ENCODE peak calls at places on chromosomes 6 and 20, in ten cellular contexts. One of them, this sample, is unnamed.

GRCh38 chr6:46138281-46138680 is 8.5 kb downstream of the ENPP4 start:
- DNase-seq in RWPE1: no peak
- DNase-seq in NCI-H1417: peak
- DNase-seq in GM10248: peak
- DNase-seq in RCC 7860: no peak
- DNase-seq in activated CD8-positive, alpha-beta memory T cell treated with anti-CD3 and anti-CD28 coated beads, Interleukin-2, amount 50 U/mL, for 4 hours: no peak
- DNase-seq in GM19239: peak
- DNase-seq in activated CD8-positive, alpha-beta T cell treated with anti-CD3 and anti-CD28 coated beads, Interleukin-2, amount 10 ng/mL, durations not matched to agents 7 days and 5 days: no peak
- DNase-seq in stimulated activated CD8-positive, alpha-beta memory T cell treated with anti-CD3 and anti-CD28 coated beads, Interleukin-12 subunit alpha, Interleukin-12 subunit beta, amount 100 ng/mL, for 1 hour: no peak
- DNase-seq in NCI-H146: no peak
- DNase-seq in this sample: no peak

GRCh38 chr6:163900570-163900969 is 486.1 kb downstream of the QKI start:
- DNase-seq in RWPE1: no peak
- DNase-seq in NCI-H1417: no peak
- DNase-seq in GM10248: no peak
- DNase-seq in RCC 7860: peak
- DNase-seq in activated CD8-positive, alpha-beta memory T cell treated with anti-CD3 and anti-CD28 coated beads, Interleukin-2, amount 50 U/mL, for 4 hours: no peak
- DNase-seq in GM19239: no peak
- DNase-seq in activated CD8-positive, alpha-beta T cell treated with anti-CD3 and anti-CD28 coated beads, Interleukin-2, amount 10 ng/mL, durations not matched to agents 7 days and 5 days: no peak
- DNase-seq in stimulated activated CD8-positive, alpha-beta memory T cell treated with anti-CD3 and anti-CD28 coated beads, Interleukin-12 subunit alpha, Interleukin-12 subunit beta, amount 100 ng/mL, for 1 hour: no peak
- DNase-seq in NCI-H146: no peak
- DNase-seq in this sample: no peak

GRCh38 chr6:153092082-153093013 is 38.7 kb downstream of the RGS17 start:
- DNase-seq in RWPE1: peak
- DNase-seq in NCI-H1417: peak
- DNase-seq in GM10248: peak
- DNase-seq in RCC 7860: peak
- DNase-seq in activated CD8-positive, alpha-beta memory T cell treated with anti-CD3 and anti-CD28 coated beads, Interleukin-2, amount 50 U/mL, for 4 hours: no peak
- DNase-seq in GM19239: no peak
- DNase-seq in activated CD8-positive, alpha-beta T cell treated with anti-CD3 and anti-CD28 coated beads, Interleukin-2, amount 10 ng/mL, durations not matched to agents 7 days and 5 days: no peak
- DNase-seq in stimulated activated CD8-positive, alpha-beta memory T cell treated with anti-CD3 and anti-CD28 coated beads, Interleukin-12 subunit alpha, Interleukin-12 subunit beta, amount 100 ng/mL, for 1 hour: no peak
- DNase-seq in NCI-H146: no peak
- DNase-seq in this sample: peak

GRCh38 chr6:21914121-21914973 is 320.8 kb downstream of the SOX4 start:
- DNase-seq in RWPE1: no peak
- DNase-seq in NCI-H1417: no peak
- DNase-seq in GM10248: no peak
- DNase-seq in RCC 7860: peak
- DNase-seq in activated CD8-positive, alpha-beta memory T cell treated with anti-CD3 and anti-CD28 coated beads, Interleukin-2, amount 50 U/mL, for 4 hours: peak
- DNase-seq in GM19239: no peak
- DNase-seq in activated CD8-positive, alpha-beta T cell treated with anti-CD3 and anti-CD28 coated beads, Interleukin-2, amount 10 ng/mL, durations not matched to agents 7 days and 5 days: peak
- DNase-seq in stimulated activated CD8-positive, alpha-beta memory T cell treated with anti-CD3 and anti-CD28 coated beads, Interleukin-12 subunit alpha, Interleukin-12 subunit beta, amount 100 ng/mL, for 1 hour: peak
- DNase-seq in NCI-H146: peak
- DNase-seq in this sample: peak

GRCh38 chr6:84615113-84615850 is 149.1 kb downstream of the TBX18 start:
- DNase-seq in RWPE1: no peak
- DNase-seq in NCI-H1417: no peak
- DNase-seq in GM10248: no peak
- DNase-seq in RCC 7860: no peak
- DNase-seq in activated CD8-positive, alpha-beta memory T cell treated with anti-CD3 and anti-CD28 coated beads, Interleukin-2, amount 50 U/mL, for 4 hours: no peak
- DNase-seq in GM19239: no peak
- DNase-seq in activated CD8-positive, alpha-beta T cell treated with anti-CD3 and anti-CD28 coated beads, Interleukin-2, amount 10 ng/mL, durations not matched to agents 7 days and 5 days: no peak
- DNase-seq in stimulated activated CD8-positive, alpha-beta memory T cell treated with anti-CD3 and anti-CD28 coated beads, Interleukin-12 subunit alpha, Interleukin-12 subunit beta, amount 100 ng/mL, for 1 hour: no peak
- DNase-seq in NCI-H146: no peak
- DNase-seq in this sample: no peak

GRCh38 chr6:157478926-157479325 is 97.9 kb downstream of the ZDHHC14 start:
- DNase-seq in RWPE1: no peak
- DNase-seq in NCI-H1417: peak
- DNase-seq in GM10248: no peak
- DNase-seq in RCC 7860: no peak
- DNase-seq in activated CD8-positive, alpha-beta memory T cell treated with anti-CD3 and anti-CD28 coated beads, Interleukin-2, amount 50 U/mL, for 4 hours: no peak
- DNase-seq in GM19239: no peak
- DNase-seq in activated CD8-positive, alpha-beta T cell treated with anti-CD3 and anti-CD28 coated beads, Interleukin-2, amount 10 ng/mL, durations not matched to agents 7 days and 5 days: no peak
- DNase-seq in stimulated activated CD8-positive, alpha-beta memory T cell treated with anti-CD3 and anti-CD28 coated beads, Interleukin-12 subunit alpha, Interleukin-12 subunit beta, amount 100 ng/mL, for 1 hour: no peak
- DNase-seq in NCI-H146: no peak
- DNase-seq in this sample: no peak

GRCh38 chr20:1177680-1178079 is 7.1 kb downstream of the TMEM74B start:
- DNase-seq in RWPE1: no peak
- DNase-seq in NCI-H1417: no peak
- DNase-seq in GM10248: no peak
- DNase-seq in RCC 7860: no peak
- DNase-seq in activated CD8-positive, alpha-beta memory T cell treated with anti-CD3 and anti-CD28 coated beads, Interleukin-2, amount 50 U/mL, for 4 hours: no peak
- DNase-seq in GM19239: no peak
- DNase-seq in activated CD8-positive, alpha-beta T cell treated with anti-CD3 and anti-CD28 coated beads, Interleukin-2, amount 10 ng/mL, durations not matched to agents 7 days and 5 days: no peak
- DNase-seq in stimulated activated CD8-positive, alpha-beta memory T cell treated with anti-CD3 and anti-CD28 coated beads, Interleukin-12 subunit alpha, Interleukin-12 subunit beta, amount 100 ng/mL, for 1 hour: no peak
- DNase-seq in NCI-H146: no peak
- DNase-seq in this sample: peak

GRCh38 chr6:17086469-17086868 is 15.4 kb upstream of the STMND1 start:
- DNase-seq in RWPE1: peak
- DNase-seq in NCI-H1417: peak
- DNase-seq in GM10248: peak
- DNase-seq in RCC 7860: peak
- DNase-seq in activated CD8-positive, alpha-beta memory T cell treated with anti-CD3 and anti-CD28 coated beads, Interleukin-2, amount 50 U/mL, for 4 hours: peak
- DNase-seq in GM19239: peak
- DNase-seq in activated CD8-positive, alpha-beta T cell treated with anti-CD3 and anti-CD28 coated beads, Interleukin-2, amount 10 ng/mL, durations not matched to agents 7 days and 5 days: peak
- DNase-seq in stimulated activated CD8-positive, alpha-beta memory T cell treated with anti-CD3 and anti-CD28 coated beads, Interleukin-12 subunit alpha, Interleukin-12 subunit beta, amount 100 ng/mL, for 1 hour: no peak
- DNase-seq in NCI-H146: peak
- DNase-seq in this sample: peak

GRCh38 chr6:135701426-135701825 is 150.1 kb upstream of the PDE7B start:
- DNase-seq in RWPE1: no peak
- DNase-seq in NCI-H1417: no peak
- DNase-seq in GM10248: no peak
- DNase-seq in RCC 7860: no peak
- DNase-seq in activated CD8-positive, alpha-beta memory T cell treated with anti-CD3 and anti-CD28 coated beads, Interleukin-2, amount 50 U/mL, for 4 hours: no peak
- DNase-seq in GM19239: no peak
- DNase-seq in activated CD8-positive, alpha-beta T cell treated with anti-CD3 and anti-CD28 coated beads, Interleukin-2, amount 10 ng/mL, durations not matched to agents 7 days and 5 days: no peak
- DNase-seq in stimulated activated CD8-positive, alpha-beta memory T cell treated with anti-CD3 and anti-CD28 coated beads, Interleukin-12 subunit alpha, Interleukin-12 subunit beta, amount 100 ng/mL, for 1 hour: no peak
- DNase-seq in NCI-H146: no peak
- DNase-seq in this sample: no peak

GRCh38 chr6:157393667-157394329 is 12.8 kb downstream of the ZDHHC14 start:
- DNase-seq in RWPE1: no peak
- DNase-seq in NCI-H1417: no peak
- DNase-seq in GM10248: no peak
- DNase-seq in RCC 7860: no peak
- DNase-seq in activated CD8-positive, alpha-beta memory T cell treated with anti-CD3 and anti-CD28 coated beads, Interleukin-2, amount 50 U/mL, for 4 hours: no peak
- DNase-seq in GM19239: no peak
- DNase-seq in activated CD8-positive, alpha-beta T cell treated with anti-CD3 and anti-CD28 coated beads, Interleukin-2, amount 10 ng/mL, durations not matched to agents 7 days and 5 days: no peak
- DNase-seq in stimulated activated CD8-positive, alpha-beta memory T cell treated with anti-CD3 and anti-CD28 coated beads, Interleukin-12 subunit alpha, Interleukin-12 subunit beta, amount 100 ng/mL, for 1 hour: no peak
- DNase-seq in NCI-H146: no peak
- DNase-seq in this sample: no peak

GRCh38 chr6:148758492-148758891 is 11.7 kb downstream of the UST start:
- DNase-seq in RWPE1: no peak
- DNase-seq in NCI-H1417: no peak
- DNase-seq in GM10248: peak
- DNase-seq in RCC 7860: no peak
- DNase-seq in activated CD8-positive, alpha-beta memory T cell treated with anti-CD3 and anti-CD28 coated beads, Interleukin-2, amount 50 U/mL, for 4 hours: no peak
- DNase-seq in GM19239: no peak
- DNase-seq in activated CD8-positive, alpha-beta T cell treated with anti-CD3 and anti-CD28 coated beads, Interleukin-2, amount 10 ng/mL, durations not matched to agents 7 days and 5 days: peak
- DNase-seq in stimulated activated CD8-positive, alpha-beta memory T cell treated with anti-CD3 and anti-CD28 coated beads, Interleukin-12 subunit alpha, Interleukin-12 subunit beta, amount 100 ng/mL, for 1 hour: no peak
- DNase-seq in NCI-H146: no peak
- DNase-seq in this sample: no peak

GRCh38 chr6:169556238-169556637 is 145.6 kb downstream of the WDR27 start:
- DNase-seq in RWPE1: no peak
- DNase-seq in NCI-H1417: no peak
- DNase-seq in GM10248: no peak
- DNase-seq in RCC 7860: no peak
- DNase-seq in activated CD8-positive, alpha-beta memory T cell treated with anti-CD3 and anti-CD28 coated beads, Interleukin-2, amount 50 U/mL, for 4 hours: no peak
- DNase-seq in GM19239: no peak
- DNase-seq in activated CD8-positive, alpha-beta T cell treated with anti-CD3 and anti-CD28 coated beads, Interleukin-2, amount 10 ng/mL, durations not matched to agents 7 days and 5 days: no peak
- DNase-seq in stimulated activated CD8-positive, alpha-beta memory T cell treated with anti-CD3 and anti-CD28 coated beads, Interleukin-12 subunit alpha, Interleukin-12 subunit beta, amount 100 ng/mL, for 1 hour: no peak
- DNase-seq in NCI-H146: no peak
- DNase-seq in this sample: no peak

GRCh38 chr6:13873288-13874190 is 51.2 kb upstream of the RNF182 start:
- DNase-seq in RWPE1: peak
- DNase-seq in NCI-H1417: peak
- DNase-seq in GM10248: peak
- DNase-seq in RCC 7860: peak
- DNase-seq in activated CD8-positive, alpha-beta memory T cell treated with anti-CD3 and anti-CD28 coated beads, Interleukin-2, amount 50 U/mL, for 4 hours: peak
- DNase-seq in GM19239: peak
- DNase-seq in activated CD8-positive, alpha-beta T cell treated with anti-CD3 and anti-CD28 coated beads, Interleukin-2, amount 10 ng/mL, durations not matched to agents 7 days and 5 days: peak
- DNase-seq in stimulated activated CD8-positive, alpha-beta memory T cell treated with anti-CD3 and anti-CD28 coated beads, Interleukin-12 subunit alpha, Interleukin-12 subunit beta, amount 100 ng/mL, for 1 hour: peak
- DNase-seq in NCI-H146: peak
- DNase-seq in this sample: peak

GRCh38 chr6:160523223-160523622 is 140.9 kb downstream of the LPA start:
- DNase-seq in RWPE1: no peak
- DNase-seq in NCI-H1417: no peak
- DNase-seq in GM10248: no peak
- DNase-seq in RCC 7860: no peak
- DNase-seq in activated CD8-positive, alpha-beta memory T cell treated with anti-CD3 and anti-CD28 coated beads, Interleukin-2, amount 50 U/mL, for 4 hours: no peak
- DNase-seq in GM19239: no peak
- DNase-seq in activated CD8-positive, alpha-beta T cell treated with anti-CD3 and anti-CD28 coated beads, Interleukin-2, amount 10 ng/mL, durations not matched to agents 7 days and 5 days: no peak
- DNase-seq in stimulated activated CD8-positive, alpha-beta memory T cell treated with anti-CD3 and anti-CD28 coated beads, Interleukin-12 subunit alpha, Interleukin-12 subunit beta, amount 100 ng/mL, for 1 hour: no peak
- DNase-seq in NCI-H146: no peak
- DNase-seq in this sample: no peak

GRCh38 chr6:13803581-13803980 is 10.8 kb downstream of the MCUR1 start:
- DNase-seq in RWPE1: no peak
- DNase-seq in NCI-H1417: no peak
- DNase-seq in GM10248: no peak
- DNase-seq in RCC 7860: no peak
- DNase-seq in activated CD8-positive, alpha-beta memory T cell treated with anti-CD3 and anti-CD28 coated beads, Interleukin-2, amount 50 U/mL, for 4 hours: no peak
- DNase-seq in GM19239: no peak
- DNase-seq in activated CD8-positive, alpha-beta T cell treated with anti-CD3 and anti-CD28 coated beads, Interleukin-2, amount 10 ng/mL, durations not matched to agents 7 days and 5 days: no peak
- DNase-seq in stimulated activated CD8-positive, alpha-beta memory T cell treated with anti-CD3 and anti-CD28 coated beads, Interleukin-12 subunit alpha, Interleukin-12 subunit beta, amount 100 ng/mL, for 1 hour: no peak
- DNase-seq in NCI-H146: no peak
- DNase-seq in this sample: no peak

GRCh38 chr6:155187994-155188706 is 75.7 kb upstream of the CLDN20 start:
- DNase-seq in RWPE1: no peak
- DNase-seq in NCI-H1417: no peak
- DNase-seq in GM10248: no peak
- DNase-seq in RCC 7860: no peak
- DNase-seq in activated CD8-positive, alpha-beta memory T cell treated with anti-CD3 and anti-CD28 coated beads, Interleukin-2, amount 50 U/mL, for 4 hours: no peak
- DNase-seq in GM19239: no peak
- DNase-seq in activated CD8-positive, alpha-beta T cell treated with anti-CD3 and anti-CD28 coated beads, Interleukin-2, amount 10 ng/mL, durations not matched to agents 7 days and 5 days: no peak
- DNase-seq in stimulated activated CD8-positive, alpha-beta memory T cell treated with anti-CD3 and anti-CD28 coated beads, Interleukin-12 subunit alpha, Interleukin-12 subunit beta, amount 100 ng/mL, for 1 hour: no peak
- DNase-seq in NCI-H146: no peak
- DNase-seq in this sample: peak

GRCh38 chr20:48283470-48284110 is 498.3 kb upstream of the SULF2 start:
- DNase-seq in RWPE1: peak
- DNase-seq in NCI-H1417: no peak
- DNase-seq in GM10248: no peak
- DNase-seq in RCC 7860: peak
- DNase-seq in activated CD8-positive, alpha-beta memory T cell treated with anti-CD3 and anti-CD28 coated beads, Interleukin-2, amount 50 U/mL, for 4 hours: no peak
- DNase-seq in GM19239: no peak
- DNase-seq in activated CD8-positive, alpha-beta T cell treated with anti-CD3 and anti-CD28 coated beads, Interleukin-2, amount 10 ng/mL, durations not matched to agents 7 days and 5 days: no peak
- DNase-seq in stimulated activated CD8-positive, alpha-beta memory T cell treated with anti-CD3 and anti-CD28 coated beads, Interleukin-12 subunit alpha, Interleukin-12 subunit beta, amount 100 ng/mL, for 1 hour: no peak
- DNase-seq in NCI-H146: no peak
- DNase-seq in this sample: peak

GRCh38 chr6:51892750-51893149 is 194.7 kb downstream of the PKHD1 start:
- DNase-seq in RWPE1: no peak
- DNase-seq in NCI-H1417: no peak
- DNase-seq in GM10248: no peak
- DNase-seq in RCC 7860: no peak
- DNase-seq in activated CD8-positive, alpha-beta memory T cell treated with anti-CD3 and anti-CD28 coated beads, Interleukin-2, amount 50 U/mL, for 4 hours: no peak
- DNase-seq in GM19239: no peak
- DNase-seq in activated CD8-positive, alpha-beta T cell treated with anti-CD3 and anti-CD28 coated beads, Interleukin-2, amount 10 ng/mL, durations not matched to agents 7 days and 5 days: no peak
- DNase-seq in stimulated activated CD8-positive, alpha-beta memory T cell treated with anti-CD3 and anti-CD28 coated beads, Interleukin-12 subunit alpha, Interleukin-12 subunit beta, amount 100 ng/mL, for 1 hour: no peak
- DNase-seq in NCI-H146: no peak
- DNase-seq in this sample: no peak

GRCh38 chr6:1136415-1136774 is 175.5 kb upstream of the FOXQ1 start:
- DNase-seq in RWPE1: peak
- DNase-seq in NCI-H1417: peak
- DNase-seq in GM10248: no peak
- DNase-seq in RCC 7860: peak
- DNase-seq in activated CD8-positive, alpha-beta memory T cell treated with anti-CD3 and anti-CD28 coated beads, Interleukin-2, amount 50 U/mL, for 4 hours: no peak
- DNase-seq in GM19239: no peak
- DNase-seq in activated CD8-positive, alpha-beta T cell treated with anti-CD3 and anti-CD28 coated beads, Interleukin-2, amount 10 ng/mL, durations not matched to agents 7 days and 5 days: no peak
- DNase-seq in stimulated activated CD8-positive, alpha-beta memory T cell treated with anti-CD3 and anti-CD28 coated beads, Interleukin-12 subunit alpha, Interleukin-12 subunit beta, amount 100 ng/mL, for 1 hour: no peak
- DNase-seq in NCI-H146: no peak
- DNase-seq in this sample: peak

GRCh38 chr20:53597085-53597482 is 3.4 kb upstream of the ZNF217 start:
- DNase-seq in RWPE1: no peak
- DNase-seq in NCI-H1417: no peak
- DNase-seq in GM10248: no peak
- DNase-seq in RCC 7860: no peak
- DNase-seq in activated CD8-positive, alpha-beta memory T cell treated with anti-CD3 and anti-CD28 coated beads, Interleukin-2, amount 50 U/mL, for 4 hours: no peak
- DNase-seq in GM19239: no peak
- DNase-seq in activated CD8-positive, alpha-beta T cell treated with anti-CD3 and anti-CD28 coated beads, Interleukin-2, amount 10 ng/mL, durations not matched to agents 7 days and 5 days: no peak
- DNase-seq in stimulated activated CD8-positive, alpha-beta memory T cell treated with anti-CD3 and anti-CD28 coated beads, Interleukin-12 subunit alpha, Interleukin-12 subunit beta, amount 100 ng/mL, for 1 hour: no peak
- DNase-seq in NCI-H146: no peak
- DNase-seq in this sample: no peak

GRCh38 chr6:154932562-154933027 is 62.5 kb upstream of the TIAM2 start:
- DNase-seq in RWPE1: peak
- DNase-seq in NCI-H1417: no peak
- DNase-seq in GM10248: no peak
- DNase-seq in RCC 7860: peak
- DNase-seq in activated CD8-positive, alpha-beta memory T cell treated with anti-CD3 and anti-CD28 coated beads, Interleukin-2, amount 50 U/mL, for 4 hours: no peak
- DNase-seq in GM19239: no peak
- DNase-seq in activated CD8-positive, alpha-beta T cell treated with anti-CD3 and anti-CD28 coated beads, Interleukin-2, amount 10 ng/mL, durations not matched to agents 7 days and 5 days: no peak
- DNase-seq in stimulated activated CD8-positive, alpha-beta memory T cell treated with anti-CD3 and anti-CD28 coated beads, Interleukin-12 subunit alpha, Interleukin-12 subunit beta, amount 100 ng/mL, for 1 hour: no peak
- DNase-seq in NCI-H146: no peak
- DNase-seq in this sample: peak

GRCh38 chr20:9413001-9413400 is 101.4 kb upstream of the LAMP5 start:
- DNase-seq in RWPE1: no peak
- DNase-seq in NCI-H1417: no peak
- DNase-seq in GM10248: no peak
- DNase-seq in RCC 7860: no peak
- DNase-seq in activated CD8-positive, alpha-beta memory T cell treated with anti-CD3 and anti-CD28 coated beads, Interleukin-2, amount 50 U/mL, for 4 hours: no peak
- DNase-seq in GM19239: no peak
- DNase-seq in activated CD8-positive, alpha-beta T cell treated with anti-CD3 and anti-CD28 coated beads, Interleukin-2, amount 10 ng/mL, durations not matched to agents 7 days and 5 days: no peak
- DNase-seq in stimulated activated CD8-positive, alpha-beta memory T cell treated with anti-CD3 and anti-CD28 coated beads, Interleukin-12 subunit alpha, Interleukin-12 subunit beta, amount 100 ng/mL, for 1 hour: no peak
- DNase-seq in NCI-H146: no peak
- DNase-seq in this sample: no peak

GRCh38 chr6:43277643-43278523 is 20.2 kb upstream of the SLC22A7 start:
- DNase-seq in RWPE1: no peak
- DNase-seq in NCI-H1417: no peak
- DNase-seq in GM10248: no peak
- DNase-seq in RCC 7860: peak
- DNase-seq in activated CD8-positive, alpha-beta memory T cell treated with anti-CD3 and anti-CD28 coated beads, Interleukin-2, amount 50 U/mL, for 4 hours: no peak
- DNase-seq in GM19239: no peak
- DNase-seq in activated CD8-positive, alpha-beta T cell treated with anti-CD3 and anti-CD28 coated beads, Interleukin-2, amount 10 ng/mL, durations not matched to agents 7 days and 5 days: no peak
- DNase-seq in stimulated activated CD8-positive, alpha-beta memory T cell treated with anti-CD3 and anti-CD28 coated beads, Interleukin-12 subunit alpha, Interleukin-12 subunit beta, amount 100 ng/mL, for 1 hour: no peak
- DNase-seq in NCI-H146: no peak
- DNase-seq in this sample: no peak

GRCh38 chr6:167851349-167851952 is 24.7 kb downstream of the AFDN start:
- DNase-seq in RWPE1: no peak
- DNase-seq in NCI-H1417: no peak
- DNase-seq in GM10248: no peak
- DNase-seq in RCC 7860: peak
- DNase-seq in activated CD8-positive, alpha-beta memory T cell treated with anti-CD3 and anti-CD28 coated beads, Interleukin-2, amount 50 U/mL, for 4 hours: no peak
- DNase-seq in GM19239: no peak
- DNase-seq in activated CD8-positive, alpha-beta T cell treated with anti-CD3 and anti-CD28 coated beads, Interleukin-2, amount 10 ng/mL, durations not matched to agents 7 days and 5 days: no peak
- DNase-seq in stimulated activated CD8-positive, alpha-beta memory T cell treated with anti-CD3 and anti-CD28 coated beads, Interleukin-12 subunit alpha, Interleukin-12 subunit beta, amount 100 ng/mL, for 1 hour: no peak
- DNase-seq in NCI-H146: no peak
- DNase-seq in this sample: no peak

GRCh38 chr6:106446287-106446885 is 85.9 kb downstream of the CRYBG1 start:
- DNase-seq in RWPE1: peak
- DNase-seq in NCI-H1417: peak
- DNase-seq in GM10248: peak
- DNase-seq in RCC 7860: peak
- DNase-seq in activated CD8-positive, alpha-beta memory T cell treated with anti-CD3 and anti-CD28 coated beads, Interleukin-2, amount 50 U/mL, for 4 hours: no peak
- DNase-seq in GM19239: no peak
- DNase-seq in activated CD8-positive, alpha-beta T cell treated with anti-CD3 and anti-CD28 coated beads, Interleukin-2, amount 10 ng/mL, durations not matched to agents 7 days and 5 days: no peak
- DNase-seq in stimulated activated CD8-positive, alpha-beta memory T cell treated with anti-CD3 and anti-CD28 coated beads, Interleukin-12 subunit alpha, Interleukin-12 subunit beta, amount 100 ng/mL, for 1 hour: no peak
- DNase-seq in NCI-H146: no peak
- DNase-seq in this sample: peak

GRCh38 chr20:62752181-62752670 is 43.6 kb downstream of the NTSR1 start:
- DNase-seq in RWPE1: no peak
- DNase-seq in NCI-H1417: no peak
- DNase-seq in GM10248: no peak
- DNase-seq in RCC 7860: no peak
- DNase-seq in activated CD8-positive, alpha-beta memory T cell treated with anti-CD3 and anti-CD28 coated beads, Interleukin-2, amount 50 U/mL, for 4 hours: no peak
- DNase-seq in GM19239: no peak
- DNase-seq in activated CD8-positive, alpha-beta T cell treated with anti-CD3 and anti-CD28 coated beads, Interleukin-2, amount 10 ng/mL, durations not matched to agents 7 days and 5 days: no peak
- DNase-seq in stimulated activated CD8-positive, alpha-beta memory T cell treated with anti-CD3 and anti-CD28 coated beads, Interleukin-12 subunit alpha, Interleukin-12 subunit beta, amount 100 ng/mL, for 1 hour: no peak
- DNase-seq in NCI-H146: no peak
- DNase-seq in this sample: no peak

GRCh38 chr20:507933-508332 is 35.7 kb downstream of the CSNK2A1 start:
- DNase-seq in RWPE1: no peak
- DNase-seq in NCI-H1417: peak
- DNase-seq in GM10248: no peak
- DNase-seq in RCC 7860: no peak
- DNase-seq in activated CD8-positive, alpha-beta memory T cell treated with anti-CD3 and anti-CD28 coated beads, Interleukin-2, amount 50 U/mL, for 4 hours: no peak
- DNase-seq in GM19239: no peak
- DNase-seq in activated CD8-positive, alpha-beta T cell treated with anti-CD3 and anti-CD28 coated beads, Interleukin-2, amount 10 ng/mL, durations not matched to agents 7 days and 5 days: no peak
- DNase-seq in stimulated activated CD8-positive, alpha-beta memory T cell treated with anti-CD3 and anti-CD28 coated beads, Interleukin-12 subunit alpha, Interleukin-12 subunit beta, amount 100 ng/mL, for 1 hour: no peak
- DNase-seq in NCI-H146: no peak
- DNase-seq in this sample: no peak

GRCh38 chr6:111854683-111855082 is 18.6 kb downstream of the FYN start:
- DNase-seq in RWPE1: no peak
- DNase-seq in NCI-H1417: no peak
- DNase-seq in GM10248: no peak
- DNase-seq in RCC 7860: no peak
- DNase-seq in activated CD8-positive, alpha-beta memory T cell treated with anti-CD3 and anti-CD28 coated beads, Interleukin-2, amount 50 U/mL, for 4 hours: no peak
- DNase-seq in GM19239: no peak
- DNase-seq in activated CD8-positive, alpha-beta T cell treated with anti-CD3 and anti-CD28 coated beads, Interleukin-2, amount 10 ng/mL, durations not matched to agents 7 days and 5 days: no peak
- DNase-seq in stimulated activated CD8-positive, alpha-beta memory T cell treated with anti-CD3 and anti-CD28 coated beads, Interleukin-12 subunit alpha, Interleukin-12 subunit beta, amount 100 ng/mL, for 1 hour: no peak
- DNase-seq in NCI-H146: no peak
- DNase-seq in this sample: no peak

This sample was measured in A172.